ENCODE peak calls at places on chromosome 22, in eight cellular contexts. J is transverse colon, Q is upper lobe of left lung, M is tibial nerve, V is HepG2, O is A549, B is ovary, Z is sigmoid colon. K is an unnamed sample.

GRCh38 chr22:48838376-48838775 is 989.3 kb downstream of the BRD1 start:
- DNase-seq in Z (no peak), O (no peak), J (no peak), Q (no peak), B (no peak), M (no peak), V (no peak), K (peak; percentile 68)

GRCh38 chr22:50184541-50185383 is 951 bp upstream of the TRABD start:
- DNase-seq in M (no peak), Z (no peak), V (no peak), Q (no peak), J (no peak), O (no peak), B (peak; percentile 64), K (no peak)

GRCh38 chr22:24763872-24764485 is 10.5 kb downstream of the PIWIL3 start:
- DNase-seq in Q (no peak), V (no peak), M (no peak), O (no peak), B (no peak), Z (no peak), J (no peak), K (no peak)

GRCh38 chr22:23396362-23397007 is 183.6 kb downstream of the IGLL1 start:
- DNase-seq in J (no peak), M (no peak), O (no peak), Q (no peak), Z (no peak), V (no peak), B (no peak), K (peak; percentile 60)

GRCh38 chr22:27391092-27391770 is 410.3 kb downstream of the MN1 start:
- DNase-seq in J (no peak), V (no peak), O (no peak), Z (peak; percentile 84), M (no peak), Q (no peak), B (peak; percentile 65), K (no peak)

GRCh38 chr22:41682033-41682807 is 6.4 kb downstream of the SNU13 start:
- DNase-seq in M (peak; percentile 72), V (peak; percentile 80), B (peak; percentile 90), Q (peak; percentile 85), Z (peak; percentile 94), O (no peak), J (peak; percentile 91), K (peak; percentile 93)

GRCh38 chr22:26725012-26725676 is 67.8 kb downstream of the MIAT start:
- DNase-seq in V (no peak), Q (no peak), M (no peak), J (no peak), B (no peak), O (no peak), Z (no peak), K (no peak)

GRCh38 chr22:19773470-19774040 is 13.0 kb downstream of the TBX1 start:
- DNase-seq in Q (no peak), B (no peak), O (no peak), V (no peak), M (no peak), Z (no peak), J (no peak), K (no peak)

GRCh38 chr22:24214467-24215285 is 30.2 kb downstream of the GGT5 start:
- DNase-seq in Q (no peak), V (no peak), O (no peak), B (no peak), M (no peak), Z (no peak), J (no peak), K (no peak)

GRCh38 chr22:11627798-11628650 is 3900.0 kb upstream of the OR11H1 start:
- DNase-seq in B (no peak), O (no peak), Q (no peak), M (no peak), V (no peak), Z (no peak), J (no peak), K (no peak)

GRCh38 chr22:40256501-40256900 is 78.8 kb downstream of the TNRC6B start:
- DNase-seq in M (no peak), O (no peak), B (no peak), Z (no peak), J (no peak), Q (no peak), V (no peak), K (no peak)

GRCh38 chr22:35477911-35478582 is 62.6 kb upstream of the RASD2 start:
- DNase-seq in J (peak; percentile 72), B (peak; percentile 67), Q (no peak), O (peak; percentile 70), Z (peak; percentile 95), M (no peak), V (no peak), K (no peak)

GRCh38 chr22:50314081-50314454 is 6.6 kb upstream of the PLXNB2 start:
- DNase-seq in M (no peak), B (no peak), O (no peak), V (no peak), J (no peak), Z (no peak), Q (no peak), K (no peak)

GRCh38 chr22:35554297-35554845 is 13.7 kb downstream of the RASD2 start:
- DNase-seq in B (no peak), Q (no peak), O (no peak), M (no peak), Z (no peak), V (no peak), J (no peak), K (no peak)

GRCh38 chr22:36029406-36029755 is 757 bp upstream of the RBFOX2 start:
- DNase-seq in M (no peak), J (no peak), O (no peak), Z (no peak), Q (no peak), B (no peak), V (no peak), K (no peak)

GRCh38 chr22:40431021-40431420 is 60.6 kb downstream of the SGSM3 start:
- DNase-seq in B (no peak), Q (no peak), Z (no peak), O (no peak), V (no peak), J (no peak), M (no peak), K (no peak)

GRCh38 chr22:27800250-27801131 is 1.1 kb downstream of the MN1 start:
- DNase-seq in M (no peak), V (no peak), Q (no peak), O (no peak), B (peak; percentile 70), Z (no peak), J (no peak), K (no peak)

GRCh38 chr22:36467042-36467810 is 14.2 kb downstream of the TXN2 start:
- DNase-seq in J (no peak), M (no peak), Z (peak; percentile 89), V (no peak), B (no peak), O (no peak), Q (peak; percentile 31), K (no peak)

GRCh38 chr22:19886605-19887250 is 32.1 kb upstream of the GNB1L start:
- DNase-seq in O (no peak), J (no peak), M (no peak), B (no peak), Q (peak; percentile 60), V (no peak), Z (no peak), K (peak; percentile 71)

GRCh38 chr22:43470218-43470617 is 58.4 kb downstream of the MPPED1 start:
- DNase-seq in O (no peak), M (no peak), Z (no peak), V (no peak), Q (no peak), J (no peak), B (no peak), K (no peak)
- TF ChIP-seq EP300 in O (no peak), M (no peak), Z (no peak), V (no peak), Q (no peak), J (no peak), B (no peak), K (no peak)

GRCh38 chr22:46000081-46001027 is 23.4 kb upstream of the WNT7B start:
- DNase-seq in Q (no peak), M (no peak), B (no peak), Z (peak; percentile 49), J (no peak), V (no peak), O (no peak), K (peak; percentile 54)

GRCh38 chr22:45999379-45999971 is 22.5 kb upstream of the WNT7B start:
- DNase-seq in B (no peak), V (no peak), J (no peak), O (no peak), Q (no peak), M (no peak), Z (peak; percentile 57), K (peak; percentile 47)

GRCh38 chr22:46001426-46002106 is 24.6 kb upstream of the WNT7B start:
- DNase-seq in Q (no peak), O (no peak), Z (peak; percentile 65), M (no peak), V (no peak), B (no peak), J (no peak), K (no peak)

GRCh38 chr22:46002757-46003270 is 25.9 kb upstream of the WNT7B start:
- DNase-seq in Z (peak; percentile 64), J (no peak), Q (no peak), O (no peak), B (no peak), M (no peak), V (no peak), K (peak; percentile 85)

GRCh38 chr22:46001046-46001425 is 24.1 kb upstream of the WNT7B start:
- DNase-seq in O (no peak), J (no peak), V (no peak), Q (no peak), B (no peak), Z (no peak), M (no peak), K (peak; percentile 62)
- TF ChIP-seq CTCF in O (no peak), J (no peak), V (no peak), Q (no peak), B (no peak), Z (no peak), M (no peak), K (no peak)

GRCh38 chr22:29719894-29720645 is at the start of gene CABP7:
- DNase-seq in Z (no peak), O (no peak), B (no peak), V (no peak), Q (no peak), J (no peak), M (no peak), K (no peak)
- TF ChIP-seq EP300 in Z (no peak), O (no peak), B (no peak), V (no peak), Q (no peak), J (no peak), M (no peak), K (no peak)

GRCh38 chr22:45907378-45907777 is 69.6 kb downstream of the WNT7B start:
- DNase-seq in M (no peak), Q (no peak), B (no peak), O (no peak), V (no peak), J (no peak), Z (no peak), K (no peak)

GRCh38 chr22:45905326-45905923 is 71.5 kb downstream of the WNT7B start:
- DNase-seq in O (no peak), M (no peak), Z (no peak), Q (no peak), J (no peak), B (no peak), V (no peak), K (no peak)

GRCh38 chr22:45907996-45908395 is 69.0 kb downstream of the WNT7B start:
- DNase-seq in V (no peak), M (no peak), J (no peak), Q (no peak), Z (no peak), B (no peak), O (no peak), K (no peak)

GRCh38 chr22:45906946-45907345 is 70.0 kb downstream of the WNT7B start:
- DNase-seq in V (no peak), B (no peak), Z (no peak), O (no peak), J (no peak), M (no peak), Q (no peak), K (no peak)

GRCh38 chr22:45905924-45906865 is 70.8 kb downstream of the WNT7B start:
- DNase-seq in M (no peak), J (no peak), O (no peak), V (no peak), Q (no peak), B (no peak), Z (no peak), K (no peak)
- TF ChIP-seq CTCF in M (no peak), J (no peak), O (no peak), V (no peak), Q (no peak), B (no peak), Z (no peak), K (no peak)

K was measured in suprapubic skin.